ENCODE peak calls at places on chromosomes 11 and 22, in four cellular contexts. B is Caco-2, J is HCT116, U is Calu3. I is an unnamed sample.

GRCh38 chr11:109439684-109440083 is 17.7 kb downstream of the C11orf87 start:
- DNase-seq in U (no peak), J (no peak), B (no peak), I (peak; percentile 35)

GRCh38 chr11:476416-476815 is 26.3 kb downstream of the PTDSS2 start:
- DNase-seq in U (no peak), J (no peak), B (no peak), I (no peak)

GRCh38 chr11:11845066-11845465 is 3.3 kb downstream of the USP47 start:
- DNase-seq in U (peak; percentile 42), B (no peak), J (peak; percentile 52), I (peak; percentile 92)

GRCh38 chr11:89736566-89736965 is 26.5 kb downstream of the TRIM77 start:
- DNase-seq in J (no peak), B (no peak), U (no peak), I (peak; percentile 4)

GRCh38 chr22:38754247-38755154 is 1.3 kb downstream of the SUN2 start:
- DNase-seq in U (peak; percentile 74), B (no peak), J (no peak), I (peak; percentile 85)

GRCh38 chr11:10666976-10667892 is 26.3 kb downstream of the IRAG1 start:
- DNase-seq in B (no peak), J (no peak), U (no peak), I (no peak)

GRCh38 chr11:71265559-71266092 is 13.2 kb upstream of the SHANK2 start:
- DNase-seq in U (no peak), J (no peak), B (no peak), I (no peak)

GRCh38 chr22:30809086-30809485 is 114.4 kb downstream of the OSBP2 start:
- DNase-seq in J (no peak), U (no peak), B (no peak), I (peak; percentile 64)

GRCh38 chr11:61041755-61042518 is 60.4 kb upstream of the CD5 start:
- DNase-seq in B (no peak), J (no peak), U (peak; percentile 32), I (no peak)

GRCh38 chr11:76698321-76699043 is 27.9 kb upstream of the LRRC32 start:
- DNase-seq in B (no peak), U (no peak), J (peak; percentile 34), I (peak; percentile 27)
- TF ChIP-seq CTCF in B (peak; percentile 29), U (no peak), J (peak; percentile 76), I (peak; percentile 7)

GRCh38 chr11:102989379-102990047 is 34.0 kb upstream of the MMP13 start:
- DNase-seq in B (no peak), U (no peak), J (no peak), I (no peak)

GRCh38 chr11:102990145-102990544 is 34.6 kb upstream of the MMP13 start:
- DNase-seq in U (no peak), B (no peak), J (no peak), I (no peak)

GRCh38 chr11:102991776-102992175 is 36.2 kb upstream of the MMP13 start:
- DNase-seq in J (no peak), B (no peak), U (no peak), I (no peak)

GRCh38 chr11:102994101-102994500 is 38.6 kb upstream of the MMP13 start:
- DNase-seq in U (peak; percentile 4), J (peak; percentile 23), B (no peak), I (no peak)
- TF ChIP-seq CTCF in U (no peak), J (peak; percentile 10), B (no peak), I (no peak)

GRCh38 chr22:46738961-46739870 is 1.2 kb upstream of the CERK start:
- DNase-seq in J (peak; percentile 81), B (peak; percentile 61), U (peak; percentile 88), I (peak; percentile 92)
- TF ChIP-seq CTCF in J (peak; percentile 59), B (peak; percentile 8), U (peak; percentile 31), I (peak; percentile 61)

GRCh38 chr11:46369458-46370152 is 11.9 kb upstream of the MDK start:
- DNase-seq in B (peak; percentile 79), U (peak; percentile 67), J (peak; percentile 48), I (peak; percentile 65)

GRCh38 chr11:46367244-46367915 is 14.1 kb upstream of the MDK start:
- DNase-seq in J (no peak), B (no peak), U (peak; percentile 72), I (peak; percentile 50)

GRCh38 chr11:46366260-46366659 is 15.2 kb upstream of the MDK start:
- DNase-seq in J (no peak), U (no peak), B (no peak), I (no peak)

GRCh38 chr11:46366661-46367161 is 14.8 kb upstream of the MDK start:
- DNase-seq in B (no peak), U (no peak), J (no peak), I (no peak)

DNA sequence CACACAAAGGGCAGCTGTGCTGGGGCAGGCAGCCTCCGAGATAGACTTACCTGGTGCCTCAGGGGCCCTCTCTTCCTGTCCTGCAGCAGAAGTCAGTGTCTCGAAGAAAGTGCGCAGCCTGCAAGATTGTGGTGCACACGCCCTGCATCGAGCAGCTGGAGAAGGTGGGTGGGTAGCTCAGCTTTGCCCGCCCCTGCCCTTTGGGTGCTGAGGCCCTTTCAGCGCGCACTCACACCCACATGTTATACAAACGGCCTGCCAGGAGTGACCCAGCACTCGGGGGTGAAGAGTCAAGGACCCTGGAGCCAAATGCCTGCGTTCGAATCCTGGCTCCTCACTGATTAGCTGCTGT is 13.6 kb upstream of the MDK start:
- DNase-seq in U (no peak), B (no peak), J (no peak), I (no peak)
- TF ChIP-seq CTCF in U (no peak), B (no peak), J (no peak), I (no peak)

I was measured in epithelial cell of esophagus.